ENCODE peak calls at places on chromosomes 11 and 22, in nine cellular contexts. O is left ventricle myocardium inferior; M is right lobe of liver; B is mesenchymal stem cell; U is effector memory CD4-positive, alpha-beta T cell; L is suprapubic skin; Y is transverse colon; K is PC-9; J is tibial artery. Z is an unnamed sample. For H3K4me1, the result is how much of the 10 kb centered on the place peaks cover.

GRCh38 chr22:19902245-19902699 is 39.3 kb upstream of the COMT start:
- DNase-seq in J (no peak), B (no peak), Y (no peak), U (no peak), L (no peak), O (no peak), K (no peak), M (no peak), Z (no peak)

GRCh38 chr11:100930185-100930778 is 199.3 kb downstream of the PGR start:
- DNase-seq in U (no peak), M (no peak), B (peak), Y (no peak), L (no peak), K (peak), J (no peak), O (no peak), Z (peak)

GRCh38 chr22:37758698-37759097 is 49.0 kb upstream of the GCAT start:
- DNase-seq in L (no peak), M (no peak), O (no peak), K (no peak), J (no peak), B (peak), U (no peak), Y (no peak), Z (no peak)

GRCh38 chr11:73314121-73314948 is 6.3 kb downstream of the ARHGEF17 start:
- DNase-seq in Y (peak), M (no peak), L (no peak), B (peak), U (no peak), O (peak), J (peak), K (no peak), Z (no peak)

GRCh38 chr22:23248583-23248982 is 68.3 kb downstream of the BCR start:
- DNase-seq in L (no peak), O (no peak), B (no peak), M (no peak), J (no peak), U (no peak), K (peak), Y (no peak), Z (peak)

GRCh38 chr11:118142081-118142480 is 10.5 kb downstream of the SCN4B start:
- DNase-seq in L (peak), B (peak), K (peak), O (no peak), M (no peak), Y (no peak), U (no peak), J (peak), Z (no peak)

GRCh38 chr11:77182542-77183420 is 54.7 kb downstream of the MYO7A start:
- DNase-seq in O (peak), J (no peak), Y (no peak), B (no peak), U (no peak), M (peak), L (no peak), K (no peak), Z (no peak)

GRCh38 chr22:45084400-45084920 is 74.7 kb upstream of the PHF21B start:
- DNase-seq in B (no peak), Y (no peak), K (no peak), O (no peak), M (no peak), U (no peak), J (no peak), L (no peak), Z (no peak)

GRCh38 chr11:62694455-62695167 is 5.3 kb upstream of the LRRN4CL start:
- DNase-seq in O (peak), B (peak), U (peak), Y (peak), K (no peak), L (peak), J (peak), M (peak), Z (peak)

GRCh38 chr11:75147875-75148263 is 3.0 kb upstream of the SLCO2B1 start:
- DNase-seq in Y (peak), B (no peak), U (no peak), M (no peak), L (peak), O (peak), J (peak), K (no peak), Z (no peak)

GRCh38 chr22:17434856-17435255 is 65.6 kb downstream of the CECR2 start:
- DNase-seq in M (no peak), U (no peak), J (no peak), L (no peak), O (no peak), B (no peak), K (no peak), Y (no peak), Z (no peak)
- H3K4me1 ChIP-seq in M (under half), U (under half), J (under half), L (under half), O (half or more), B (under half), K (under half), Y (under half), Z (under half)

DNA sequence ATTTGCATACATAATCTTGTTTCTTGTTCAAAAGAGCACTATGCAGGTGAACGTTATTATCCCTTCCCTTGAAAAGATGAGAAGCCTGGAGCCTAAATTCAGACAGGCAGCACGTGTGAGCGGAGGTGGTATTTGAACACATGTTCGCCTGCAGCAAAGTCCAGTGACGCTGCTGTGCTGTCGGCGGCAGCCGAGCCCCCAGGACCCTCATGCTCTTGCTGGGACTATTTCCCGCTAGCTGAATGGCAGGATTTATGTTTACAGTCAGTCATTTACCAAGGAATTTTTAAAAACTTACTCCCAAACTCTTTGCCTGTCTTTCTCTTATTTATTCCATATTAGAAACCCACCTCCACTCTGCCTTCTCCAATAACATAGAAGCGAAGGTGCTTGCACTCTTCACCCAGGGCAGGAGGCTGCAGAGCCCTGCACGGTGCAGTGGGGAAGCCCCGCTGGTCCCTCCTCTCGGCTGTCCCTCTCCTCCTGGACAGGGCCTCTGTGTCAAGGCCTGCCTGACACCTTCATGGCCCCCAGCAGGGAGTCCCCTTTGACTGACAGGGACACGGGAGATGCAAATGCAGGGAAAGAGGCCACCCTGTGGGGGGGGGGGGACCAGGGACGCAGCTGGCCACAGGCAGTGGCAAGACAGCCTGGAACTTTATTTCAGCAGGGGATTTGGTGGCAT is 528.5 kb upstream of the B3GAT1 start:
- DNase-seq in Y (no peak), J (no peak), B (no peak), K (no peak), U (no peak), O (no peak), M (no peak), L (no peak), Z (no peak)
- H3K4me3 ChIP-seq in Y (no peak), J (no peak), B (no peak), K (no peak), U (no peak), O (no peak), M (no peak), L (no peak), Z (no peak)

GRCh38 chr22:28981818-28982499 is 79.7 kb downstream of the C22orf31 start:
- DNase-seq in Y (no peak), O (no peak), L (no peak), M (no peak), B (no peak), J (no peak), K (no peak), U (no peak), Z (no peak)

GRCh38 chr22:28983788-28984441 is 77.7 kb downstream of the C22orf31 start:
- DNase-seq in L (no peak), J (no peak), B (no peak), O (no peak), U (no peak), M (no peak), K (peak), Y (no peak), Z (no peak)

GRCh38 chr22:28984482-28985158 is 77.0 kb downstream of the C22orf31 start:
- DNase-seq in B (no peak), Y (no peak), K (no peak), J (no peak), U (no peak), O (no peak), L (no peak), M (no peak), Z (no peak)

GRCh38 chr22:28985581-28986290 is 75.9 kb downstream of the C22orf31 start:
- DNase-seq in J (no peak), L (no peak), M (no peak), Y (no peak), U (no peak), B (no peak), K (no peak), O (no peak), Z (no peak)

GRCh38 chr22:28983190-28983589 is 78.4 kb downstream of the C22orf31 start:
- DNase-seq in J (no peak), B (no peak), U (no peak), Y (no peak), L (no peak), O (no peak), M (no peak), K (no peak), Z (no peak)
- H3K4me1 ChIP-seq in J (under half), B (under half), U (under half), Y (under half), L (under half), O (under half), M (under half), K (under half), Z (under half)

DNA sequence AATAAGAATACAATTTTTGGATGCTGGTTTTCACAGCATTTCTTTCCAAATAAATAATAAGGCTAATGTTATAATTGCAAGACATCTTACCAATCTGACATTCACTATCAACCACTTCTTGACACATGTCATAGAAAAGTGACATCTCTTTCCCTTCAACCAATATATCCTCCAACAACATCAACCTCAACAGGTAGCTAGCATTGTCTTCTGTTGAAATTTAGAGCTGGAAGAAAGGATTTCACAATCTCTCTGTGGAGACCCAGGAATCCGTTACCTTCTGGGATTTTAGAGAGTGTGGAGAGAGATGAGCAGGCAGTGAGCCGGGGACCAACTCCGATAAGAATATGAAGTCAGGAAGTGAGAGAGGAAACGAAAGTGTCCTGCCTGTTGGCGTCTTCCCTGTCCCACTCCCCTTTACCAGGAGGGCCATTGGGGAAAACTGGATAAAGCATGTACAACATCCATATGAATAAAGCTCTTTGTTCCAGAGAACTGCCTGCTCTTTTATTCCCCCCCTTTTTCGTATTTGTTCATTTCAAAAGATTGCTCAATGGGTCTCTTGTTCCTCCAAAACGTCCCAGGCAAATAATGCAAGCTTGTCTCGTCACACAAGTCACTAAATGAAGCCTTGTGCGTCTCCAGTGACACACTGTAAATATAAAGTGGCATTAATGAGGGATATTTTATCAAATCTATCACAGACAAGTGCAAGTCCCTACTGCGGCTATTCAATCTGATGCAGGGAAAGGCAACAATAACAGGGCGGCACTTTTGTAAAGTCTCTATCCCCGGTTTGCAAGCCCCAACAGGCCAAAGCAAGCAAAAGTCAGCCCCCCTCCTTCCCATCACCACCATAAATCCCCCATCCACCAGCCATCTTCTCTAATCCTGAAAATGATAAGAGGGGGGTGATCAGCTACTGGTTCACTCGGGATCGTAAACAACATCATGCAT is 3.4 kb downstream of the CADM1 start:
- DNase-seq in U (no peak), B (no peak), Y (no peak), M (no peak), O (no peak), K (no peak), J (no peak), L (no peak), Z (peak)
- H3K4me3 ChIP-seq in U (no peak), B (no peak), Y (no peak), M (no peak), O (peak), K (no peak), J (no peak), L (no peak), Z (no peak)

GRCh38 chr11:94131363-94132115 is 2.9 kb downstream of the PANX1 start:
- DNase-seq in L (no peak), O (no peak), K (peak), M (no peak), U (no peak), Y (no peak), J (no peak), B (peak), Z (no peak)

GRCh38 chr11:94133752-94134151 is 5.1 kb downstream of the PANX1 start:
- DNase-seq in O (peak), B (no peak), Y (no peak), M (no peak), K (no peak), J (no peak), U (no peak), L (no peak), Z (no peak)

GRCh38 chr11:94132823-94133408 is 4.3 kb downstream of the PANX1 start:
- DNase-seq in L (no peak), B (no peak), Y (no peak), O (no peak), M (no peak), U (no peak), J (no peak), K (no peak), Z (no peak)

GRCh38 chr11:94132152-94132558 is 3.5 kb downstream of the PANX1 start:
- DNase-seq in Y (peak), O (no peak), L (no peak), K (peak), U (no peak), B (peak), M (no peak), J (peak), Z (no peak)

DNA sequence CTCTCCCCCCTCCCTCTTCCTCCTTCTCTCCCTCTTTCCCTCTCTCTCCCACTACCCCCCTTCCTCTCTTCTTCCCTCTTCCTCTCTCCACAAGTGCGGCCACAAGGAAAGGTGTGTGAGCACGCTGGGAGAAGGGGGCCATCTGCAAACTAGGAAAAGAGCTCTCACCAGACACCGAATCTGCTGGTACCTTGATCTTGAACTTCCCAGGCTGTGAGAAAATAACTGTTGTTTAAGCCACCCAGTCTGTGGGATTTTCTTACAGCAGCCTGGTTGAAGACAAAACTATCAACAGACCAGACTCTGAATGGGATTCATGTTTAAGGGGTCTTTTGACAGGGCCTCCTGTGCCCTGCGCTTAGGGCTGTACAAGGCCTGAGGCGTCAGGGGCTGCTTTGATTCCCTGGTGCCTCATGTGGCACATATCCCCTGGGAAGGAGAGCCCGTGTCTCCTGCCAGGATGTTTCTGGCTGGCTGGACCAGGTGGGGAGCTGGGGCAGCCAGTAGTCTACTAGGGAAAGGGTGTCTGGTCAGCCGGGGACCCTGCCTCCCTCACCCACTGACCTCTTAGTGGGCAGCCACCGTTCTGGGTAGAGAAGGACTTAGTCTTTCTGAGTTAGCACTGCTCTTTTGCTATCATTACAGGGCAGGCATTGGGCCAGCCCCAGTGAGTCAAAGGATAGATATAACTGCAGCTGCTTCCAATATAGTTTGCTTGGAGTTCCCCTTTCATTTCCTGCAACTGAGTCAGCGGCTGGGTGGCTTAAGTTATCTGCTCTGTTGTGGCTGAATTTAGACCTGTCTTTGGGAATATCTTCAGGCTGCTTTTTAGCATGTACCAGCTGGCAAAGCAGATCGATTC is 6.2 kb downstream of the PANX1 start:
- DNase-seq in J (peak), K (peak), U (no peak), L (no peak), Y (peak), M (no peak), B (peak), O (peak), Z (no peak)
- H3K4me1 ChIP-seq in J (under half), K (half or more), U (under half), L (half or more), Y (under half), M (under half), B (under half), O (half or more), Z (under half)

GRCh38 chr22:35914665-35915476 is 113.8 kb downstream of the RBFOX2 start:
- DNase-seq in L (no peak), K (peak), U (no peak), B (peak), Y (peak), J (peak), M (no peak), O (no peak), Z (peak)

GRCh38 chr22:35917651-35918050 is 111.0 kb downstream of the RBFOX2 start:
- DNase-seq in B (no peak), U (no peak), M (no peak), L (no peak), O (no peak), Y (no peak), K (no peak), J (no peak), Z (no peak)

GRCh38 chr22:35914357-35914664 is 114.3 kb downstream of the RBFOX2 start:
- DNase-seq in U (no peak), B (no peak), L (no peak), J (no peak), O (no peak), Y (no peak), M (no peak), K (no peak), Z (no peak)

GRCh38 chr22:35913925-35914324 is 114.7 kb downstream of the RBFOX2 start:
- DNase-seq in U (no peak), J (no peak), B (no peak), O (no peak), L (no peak), Y (no peak), M (no peak), K (no peak), Z (no peak)

DNA sequence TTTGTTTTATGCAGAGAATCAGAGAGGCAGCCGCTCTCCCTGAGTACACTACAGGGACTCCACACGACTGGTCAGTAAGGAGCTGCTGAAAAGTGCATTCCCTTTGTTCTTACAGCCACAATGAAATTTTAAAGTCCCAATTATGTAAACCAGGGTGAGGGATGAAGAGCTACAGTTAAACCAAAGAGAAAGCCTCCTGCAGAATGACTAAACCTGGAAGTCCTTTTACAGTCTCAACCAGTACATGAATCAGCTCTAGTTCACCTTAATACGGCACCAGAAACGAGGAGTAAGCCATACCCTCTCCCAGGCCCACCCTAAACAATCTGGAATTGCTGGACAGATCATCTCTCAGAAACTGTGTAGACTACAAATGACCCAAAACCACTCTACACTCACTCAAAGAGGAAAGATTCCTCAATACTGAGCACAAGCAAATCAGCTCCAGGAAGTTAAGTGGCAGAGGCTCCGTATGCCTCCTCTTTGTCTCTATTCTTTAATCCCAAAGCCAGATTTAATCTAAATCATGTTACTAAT is 113.1 kb downstream of the RBFOX2 start:
- DNase-seq in O (no peak), Y (no peak), B (peak), U (no peak), J (no peak), K (no peak), M (no peak), L (no peak), Z (no peak)
- H3K4me3 ChIP-seq in O (peak), Y (no peak), B (no peak), U (no peak), J (peak), K (peak), M (peak), L (peak), Z (peak)

DNA sequence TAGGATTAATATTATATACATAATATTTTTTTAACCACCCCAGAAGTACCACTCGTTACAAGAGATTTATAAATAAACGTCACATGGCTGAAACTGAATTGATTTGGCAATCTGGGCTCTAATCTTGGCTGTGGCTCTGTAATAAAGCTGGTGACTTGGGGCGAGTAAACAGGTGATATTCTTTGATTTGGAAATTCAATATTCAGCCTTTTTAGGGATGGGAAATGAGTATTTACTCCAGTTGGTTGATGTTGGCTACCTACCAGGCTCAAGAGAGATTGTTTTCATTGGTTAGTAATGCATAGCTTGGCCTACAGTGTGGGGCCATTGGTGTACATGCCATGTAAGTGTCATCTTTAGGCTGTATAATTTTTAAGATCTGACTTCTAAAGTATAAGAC is 117.7 kb upstream of the SORL1-AS1 start:
- DNase-seq in L (no peak), K (no peak), J (no peak), M (no peak), O (no peak), B (no peak), Y (no peak), U (no peak), Z (no peak)
- H3K4me1 ChIP-seq in L (under half), K (under half), J (under half), M (under half), O (under half), B (under half), Y (under half), U (under half), Z (under half)